ENCODE peak calls at places on chromosomes 7 and 10, in five cellular contexts. C is EL; L is neuronal stem cell; N is activated naive CD4-positive, alpha-beta T cell treated with Interleukin-2 at 50 U/mL for 16 hours; M is astrocyte of the spinal cord. A is an unnamed sample.

GRCh38 chr10:4391683-4392082 is 434.3 kb upstream of the AKR1E2 start:
- DNase-seq in M (no peak), N (no peak), C (peak), L (peak), A (no peak)

GRCh38 chr7:155643804-155644177 is 670 bp upstream of the RBM33 start:
- DNase-seq in M (peak), L (no peak), C (peak), N (no peak), A (peak)

GRCh38 chr7:127504715-127505114 is 80.7 kb downstream of the GCC1 start:
- DNase-seq in L (no peak), M (peak), N (peak), C (peak), A (peak)

GRCh38 chr10:44865289-44865671 is 45.9 kb upstream of the TMEM72 start:
- DNase-seq in M (no peak), N (no peak), C (no peak), L (no peak), A (no peak)

GRCh38 chr7:23967949-23968599 is 258.1 kb downstream of the STK31 start:
- DNase-seq in L (no peak), C (no peak), M (no peak), N (no peak), A (no peak)

GRCh38 chr10:1420663-1421362 is 316.5 kb downstream of the ADARB2 start:
- DNase-seq in M (no peak), C (no peak), L (peak), N (peak), A (peak)

GRCh38 chr10:73763343-73763742 is 18.5 kb upstream of the CHCHD1 start:
- DNase-seq in M (no peak), L (no peak), C (no peak), N (no peak), A (no peak)

GRCh38 chr10:68625316-68625921 is 65.3 kb downstream of the TET1 start:
- DNase-seq in C (no peak), M (no peak), L (no peak), N (no peak), A (no peak)